ENCODE peak calls at places on chromosomes 2 and 18, in six cellular contexts. D is natural killer cell, F is hepatocyte, Q is mucosa of descending colon, A is lung, R is lower leg skin. G is an unnamed sample.

GRCh38 chr18:51337406-51337805 is 139.9 kb upstream of the MEX3C start:
- DNase-seq in D (no peak), F (no peak), Q (no peak), A (no peak), R (no peak), G (no peak)

GRCh38 chr18:79495591-79496071 is 99.9 kb downstream of the NFATC1 start:
- DNase-seq in D (no peak), F (no peak), Q (peak; percentile 41), A (no peak), R (peak; percentile 49), G (peak; percentile 45)

GRCh38 chr2:14616342-14616741 is 16.2 kb upstream of the LRATD1 start:
- DNase-seq in D (no peak), F (no peak), Q (no peak), A (no peak), R (no peak), G (no peak)

GRCh38 chr2:8669157-8669852 is 12.6 kb upstream of the ID2 start:
- DNase-seq in D (no peak), F (no peak), Q (no peak), A (no peak), R (peak; percentile 93), G (no peak)

GRCh38 chr2:9315280-9315847 is 108.0 kb downstream of the ITGB1BP1 start:
- DNase-seq in D (no peak), F (no peak), Q (no peak), A (no peak), R (peak; percentile 77), G (no peak)

GRCh38 chr18:59729781-59730180 is 32.6 kb upstream of the CCBE1 start:
- DNase-seq in D (no peak), F (no peak), Q (no peak), A (no peak), R (no peak), G (no peak)

GRCh38 chr2:29196792-29197788 is 81.9 kb downstream of the CLIP4 start:
- DNase-seq in D (peak; percentile 65), F (peak; percentile 84), Q (no peak), A (peak; percentile 68), R (peak; percentile 88), G (no peak)

GRCh38 chr18:75433098-75433497 is 5.6 kb upstream of the SMIM21 start:
- DNase-seq in D (no peak), F (no peak), Q (no peak), A (no peak), R (no peak), G (no peak)

GRCh38 chr2:88582030-88582429 is 45.2 kb downstream of the EIF2AK3 start:
- DNase-seq in D (no peak), F (no peak), Q (no peak), A (no peak), R (no peak), G (no peak)

GRCh38 chr2:106159867-106160785 is 34.0 kb downstream of the UXS1 start:
- DNase-seq in D (peak; percentile 33), F (no peak), Q (no peak), A (no peak), R (no peak), G (no peak)

GRCh38 chr2:177799531-177799930 is 273.0 kb downstream of the PDE11A start:
- DNase-seq in D (no peak), F (peak; percentile 60), Q (no peak), A (no peak), R (no peak), G (no peak)
- TF ChIP-seq CTCF in D (peak; percentile 21), F (peak; percentile 65), Q (no peak), A (no peak), R (no peak), G (peak; percentile 75)

GRCh38 chr2:241390301-241391206 is 34.5 kb downstream of the FARP2 start:
- DNase-seq in D (no peak), F (no peak), Q (no peak), A (no peak), R (no peak), G (no peak)
- TF ChIP-seq CTCF in D (no peak), F (no peak), Q (no peak), A (no peak), R (no peak), G (no peak)

DNA sequence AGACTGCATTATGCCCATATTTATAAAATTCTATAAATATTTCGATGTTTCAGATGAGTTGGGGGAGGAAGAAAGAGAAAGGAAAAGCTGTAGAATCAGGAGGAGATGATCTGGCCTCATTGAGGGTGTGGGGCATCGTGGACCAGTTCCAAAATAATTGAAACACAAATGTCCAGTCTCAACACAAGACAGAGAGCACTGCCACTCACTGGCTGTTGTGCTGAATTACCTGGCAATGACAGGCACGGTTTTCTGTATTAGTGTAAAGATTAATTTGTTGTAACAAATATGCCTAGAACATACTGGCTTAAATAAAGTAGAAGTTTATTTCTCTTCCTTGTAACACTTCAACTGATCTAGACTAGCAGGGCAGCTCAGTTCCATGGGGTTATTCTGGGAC is 24.1 kb downstream of the POLE4 start:
- DNase-seq in D (no peak), F (no peak), Q (no peak), A (no peak), R (no peak), G (no peak)
- TF ChIP-seq CTCF in D (no peak), F (peak; percentile 10), Q (no peak), A (no peak), R (no peak), G (no peak)

DNA sequence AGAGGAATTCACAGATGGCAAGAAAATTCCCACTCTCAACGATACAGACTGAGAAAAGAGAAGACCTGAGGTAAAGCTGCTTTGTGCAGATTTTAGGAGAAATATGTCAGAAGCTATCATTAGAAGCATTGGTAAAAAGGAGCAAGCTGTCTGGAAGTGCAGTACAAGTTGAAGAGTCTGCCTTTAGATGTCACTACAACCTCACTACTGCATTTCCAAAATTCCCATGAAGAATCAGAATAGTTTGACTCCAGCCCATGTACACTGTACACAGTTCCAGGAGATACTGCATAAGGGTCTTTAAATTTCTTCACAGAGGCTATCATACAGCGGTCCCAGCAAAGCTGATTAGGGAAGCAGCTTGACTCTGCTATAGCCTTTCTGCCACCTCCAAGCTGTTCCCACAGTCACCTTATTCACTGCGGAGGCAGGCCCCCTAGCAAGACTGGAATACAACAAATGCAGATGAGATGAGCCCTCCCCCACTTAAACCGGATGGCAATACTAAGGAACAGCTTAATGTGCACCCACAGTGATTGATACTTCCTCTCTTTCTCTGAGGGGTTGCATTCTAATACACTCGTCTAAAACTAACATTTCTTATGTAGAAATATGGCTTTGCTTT is 527.4 kb downstream of the TMEM182 start:
- DNase-seq in D (no peak), F (no peak), Q (no peak), A (no peak), R (no peak), G (no peak)
- TF ChIP-seq CTCF in D (no peak), F (peak; percentile 54), Q (no peak), A (no peak), R (no peak), G (peak; percentile 61)

DNA sequence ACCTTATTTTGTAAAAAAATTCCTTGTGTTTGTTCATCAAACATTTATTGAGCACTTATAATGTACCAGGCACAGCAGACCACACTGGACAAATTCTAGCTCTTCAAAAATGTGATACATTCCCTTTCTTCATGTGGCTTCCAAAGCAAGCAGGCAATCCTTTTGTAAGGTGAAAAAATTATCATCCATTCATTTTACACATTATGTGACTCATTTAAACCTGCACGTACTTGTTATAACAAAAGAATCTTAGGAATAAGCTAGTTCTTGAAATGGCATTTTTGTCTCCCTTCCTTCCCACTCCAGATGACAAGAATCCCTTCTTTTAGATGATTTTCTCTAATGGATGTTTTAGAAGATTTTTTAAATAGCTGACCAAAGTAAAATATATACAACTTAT is 104.6 kb downstream of the KLF7 start:
- DNase-seq in D (no peak), F (no peak), Q (no peak), A (no peak), R (no peak), G (no peak)
- TF ChIP-seq CTCF in D (no peak), F (no peak), Q (no peak), A (no peak), R (no peak), G (no peak)